ENCODE peak calls at places on chromosome 10, in five cellular contexts. P is brain microvascular endothelial cell, G is fibroblast of the aortic adventitia, C is cardiac muscle cell, H is foreskin fibroblast. J is an unnamed sample.

GRCh38 chr10:103278862-103279298 is 1.9 kb downstream of the INA start:
- DNase-seq in P (peak), G (peak), C (peak), H (peak), J (no peak)

GRCh38 chr10:88386878-88387773 is 196.0 kb downstream of the RNLS start:
- DNase-seq in P (peak), G (peak), C (peak), H (peak), J (peak)

GRCh38 chr10:48507933-48508830 is 96.7 kb downstream of the ARHGAP22 start:
- DNase-seq in P (no peak), G (peak), C (no peak), H (peak), J (no peak)

GRCh38 chr10:131310904-131311660 is 439 bp downstream of the TCERG1L start:
- DNase-seq in P (no peak), G (no peak), C (peak), H (no peak), J (no peak)

GRCh38 chr10:118442032-118442431 is 99.9 kb upstream of the FAM204A start:
- DNase-seq in P (no peak), G (no peak), C (no peak), H (no peak), J (no peak)

GRCh38 chr10:96400465-96400864 is 41.7 kb upstream of the OPALIN start:
- DNase-seq in P (no peak), G (no peak), C (no peak), H (no peak), J (no peak)

GRCh38 chr10:110737886-110738634 is 93.9 kb downstream of the RBM20 start:
- DNase-seq in P (peak), G (peak), C (peak), H (no peak), J (no peak)

GRCh38 chr10:2760736-2761135 is 306.6 kb upstream of the PFKP start:
- DNase-seq in P (no peak), G (no peak), C (no peak), H (no peak), J (no peak)

GRCh38 chr10:131855763-131856401 is 44.9 kb upstream of the PPP2R2D start:
- DNase-seq in P (no peak), G (no peak), C (no peak), H (no peak), J (no peak)

GRCh38 chr10:12081470-12081869 is 12.7 kb downstream of the DHTKD1 start:
- DNase-seq in P (no peak), G (no peak), C (no peak), H (no peak), J (no peak)

GRCh38 chr10:96658844-96659243 is 61.5 kb downstream of the PIK3AP1 start:
- DNase-seq in P (no peak), G (no peak), C (no peak), H (no peak), J (no peak)

GRCh38 chr10:62527019-62527827 is 153.1 kb downstream of the ZNF365 start:
- DNase-seq in P (no peak), G (no peak), C (no peak), H (no peak), J (peak)

GRCh38 chr10:31118561-31118960 is 86.9 kb upstream of the ZNF438 start:
- DNase-seq in P (peak), G (peak), C (no peak), H (peak), J (no peak)

GRCh38 chr10:34802692-34803091 is 12.4 kb downstream of the PARD3 start:
- DNase-seq in P (no peak), G (no peak), C (no peak), H (no peak), J (no peak)

GRCh38 chr10:124498071-124498470 is 36.4 kb downstream of the LHPP start:
- DNase-seq in P (no peak), G (no peak), C (no peak), H (no peak), J (no peak)

GRCh38 chr10:70007116-70007820 is 45.4 kb upstream of the MACROH2A2 start:
- DNase-seq in P (no peak), G (peak), C (no peak), H (no peak), J (peak)

GRCh38 chr10:97029271-97029670 is 156.5 kb downstream of the SLIT1 start:
- DNase-seq in P (no peak), G (no peak), C (no peak), H (no peak), J (no peak)

GRCh38 chr10:20313665-20314064 is 497.4 kb downstream of the PLXDC2 start:
- DNase-seq in P (no peak), G (no peak), C (no peak), H (no peak), J (no peak)

GRCh38 chr10:121702351-121703320 is 104.4 kb upstream of the FGFR2 start:
- DNase-seq in P (peak), G (no peak), C (no peak), H (peak), J (peak)

GRCh38 chr10:103980246-103980906 is 13.4 kb downstream of the SLK start:
- DNase-seq in P (no peak), G (no peak), C (no peak), H (no peak), J (no peak)

GRCh38 chr10:4390219-4390618 is 435.8 kb upstream of the AKR1E2 start:
- DNase-seq in P (no peak), G (peak), C (no peak), H (no peak), J (no peak)

GRCh38 chr10:30365278-30365677 is 16.2 kb upstream of the MTPAP start:
- DNase-seq in P (no peak), G (no peak), C (no peak), H (no peak), J (no peak)

GRCh38 chr10:13834581-13835286 is 248.0 kb downstream of the PRPF18 start:
- DNase-seq in P (peak), G (peak), C (peak), H (peak), J (no peak)

GRCh38 chr10:132990684-132991545 is 48.5 kb upstream of the CFAP46 start:
- DNase-seq in P (no peak), G (no peak), C (no peak), H (peak), J (no peak)

GRCh38 chr10:132987671-132988571 is 45.6 kb upstream of the CFAP46 start:
- DNase-seq in P (peak), G (peak), C (no peak), H (peak), J (peak)

GRCh38 chr10:132988988-132989387 is 46.6 kb upstream of the CFAP46 start:
- DNase-seq in P (no peak), G (no peak), C (no peak), H (no peak), J (no peak)

GRCh38 chr10:132991706-132992432 is 49.5 kb upstream of the CFAP46 start:
- DNase-seq in P (no peak), G (no peak), C (no peak), H (no peak), J (no peak)

GRCh38 chr10:132989476-132990415 is 47.4 kb upstream of the CFAP46 start:
- DNase-seq in P (no peak), G (no peak), C (no peak), H (no peak), J (no peak)
- H3K4me3 ChIP-seq in P (no peak), G (no peak), C (no peak), H (no peak), J (no peak)

GRCh38 chr10:7411671-7412481 is 1.0 kb upstream of the SFMBT2 start:
- DNase-seq in P (no peak), G (no peak), C (no peak), H (peak), J (no peak)
- H3K4me3 ChIP-seq in P (no peak), G (no peak), C (peak), H (no peak), J (peak)

DNA sequence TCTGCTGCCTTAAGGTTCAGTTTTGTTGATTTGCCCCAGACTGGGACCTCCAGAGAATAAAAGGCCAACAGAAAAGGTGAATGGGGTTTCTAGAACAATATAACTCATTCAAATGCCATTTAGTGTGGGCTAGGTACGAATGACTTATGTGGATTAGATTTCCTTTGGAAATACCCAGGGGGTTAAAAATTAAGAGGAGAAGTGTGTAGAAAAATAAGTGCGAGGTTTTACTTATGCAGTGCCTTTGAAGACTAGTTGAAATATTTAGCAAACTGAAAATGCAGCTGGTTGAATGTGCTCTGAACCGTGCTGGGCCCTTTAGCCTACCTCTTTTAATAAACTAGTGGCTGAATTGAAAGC is 180.5 kb downstream of the LRMDA start:
- DNase-seq in P (no peak), G (no peak), C (no peak), H (no peak), J (no peak)
- H3K4me3 ChIP-seq in P (no peak), G (no peak), C (no peak), H (no peak), J (no peak)

DNA sequence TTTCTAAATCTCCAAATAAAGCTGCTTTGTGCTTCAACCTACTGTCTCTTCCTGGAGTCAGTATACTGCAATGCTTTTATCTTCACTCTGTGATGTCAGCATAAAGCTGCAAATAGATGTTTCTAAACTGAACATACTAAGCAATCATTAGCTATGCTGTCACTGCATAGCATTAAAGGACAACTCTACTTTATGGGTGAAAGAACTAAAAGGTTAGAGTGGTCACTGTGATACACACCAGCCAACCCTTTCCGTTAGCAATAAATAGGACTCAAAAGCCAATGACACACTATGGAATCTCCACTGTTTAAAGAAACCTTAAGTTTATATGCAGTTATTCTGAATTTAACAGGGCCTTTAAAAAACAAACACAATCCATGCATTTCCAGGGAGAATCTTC is 1.8 kb downstream of the CCDC186 start:
- DNase-seq in P (no peak), G (peak), C (no peak), H (peak), J (no peak)
- H3K4me3 ChIP-seq in P (peak), G (peak), C (peak), H (peak), J (peak)

GRCh38 chr10:15528478-15529239 is 157.6 kb upstream of the FAM171A1 start:
- DNase-seq in P (no peak), G (no peak), C (no peak), H (no peak), J (no peak)

GRCh38 chr10:15526754-15527153 is 155.7 kb upstream of the FAM171A1 start:
- DNase-seq in P (no peak), G (no peak), C (no peak), H (no peak), J (no peak)

DNA sequence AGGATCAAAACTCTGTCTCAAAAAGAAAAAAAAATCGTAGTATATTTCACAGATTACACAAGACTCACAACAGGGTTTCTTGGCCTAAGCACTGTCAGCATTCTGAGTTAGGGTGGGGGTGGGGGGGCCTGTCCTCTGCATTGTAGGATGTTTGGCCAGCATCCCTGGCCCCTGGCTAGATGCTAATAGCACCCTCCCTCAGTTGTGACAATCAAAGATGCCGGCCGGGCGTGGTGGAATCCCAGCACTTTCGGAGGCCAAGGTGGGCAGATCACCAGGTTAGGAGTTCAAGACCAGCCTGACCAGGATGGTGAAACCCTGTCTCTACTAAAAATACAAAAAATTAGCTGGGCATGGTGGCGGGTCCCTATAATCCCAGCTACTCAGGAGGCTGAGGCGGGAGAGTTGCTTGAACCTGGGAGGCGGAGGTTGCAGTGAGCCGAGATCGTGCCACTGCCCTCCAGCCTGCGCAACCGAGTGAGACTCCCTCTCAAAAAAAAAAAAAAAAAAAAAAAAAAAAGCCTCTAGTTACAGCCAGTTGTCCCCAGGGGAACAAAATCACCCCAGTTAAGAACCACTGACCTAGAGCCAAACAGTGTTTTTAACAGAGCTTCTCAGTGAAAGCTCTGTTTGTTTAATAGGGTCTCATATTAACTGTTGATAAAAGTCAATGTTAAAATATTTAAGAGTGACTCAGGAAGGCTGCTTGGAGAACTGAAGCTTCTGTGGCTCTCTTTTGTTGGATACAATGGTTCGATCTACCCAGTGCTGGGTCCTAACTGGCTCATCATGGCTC is 161.0 kb upstream of the FAM171A1 start:
- DNase-seq in P (no peak), G (no peak), C (no peak), H (no peak), J (no peak)
- H3K4me3 ChIP-seq in P (no peak), G (no peak), C (no peak), H (no peak), J (no peak)

J was measured in skeletal muscle cell.